ENCODE peak calls at places on chromosome 1, in ten cellular contexts. M, F, X, J, I, N, R, L, Y and Q are unnamed samples.
A peak's percentile ranks its signal among the peaks of the same experiment; 100 is the strongest.

GRCh38 chr1:21308847-21309652 is 18.8 kb upstream of the ECE1 start:
- DNase-seq in M (no peak), F (no peak), X (no peak), J (no peak), I (peak; percentile 89), N (peak; percentile 59), R (no peak), L (no peak), Y (peak; percentile 74), Q (no peak)

GRCh38 chr1:180504186-180504585 is 1.8 kb upstream of the ACBD6 start:
- DNase-seq in M (no peak), F (no peak), X (peak; percentile 76), J (no peak), I (no peak), N (no peak), R (no peak), L (no peak), Y (no peak), Q (no peak)

GRCh38 chr1:59122527-59122926 is 174.4 kb upstream of the FGGY start:
- DNase-seq in M (no peak), F (no peak), X (no peak), J (no peak), I (no peak), N (no peak), R (no peak), L (no peak), Y (no peak), Q (no peak)

GRCh38 chr1:221727146-221728036 is 14.5 kb downstream of the DUSP10 start:
- DNase-seq in M (no peak), F (no peak), X (no peak), J (no peak), I (no peak), N (no peak), R (no peak), L (no peak), Y (no peak), Q (no peak)

GRCh38 chr1:203682401-203683383 is 56.1 kb downstream of the ATP2B4 start:
- DNase-seq in M (no peak), F (no peak), X (peak; percentile 34), J (no peak), I (peak; percentile 43), N (peak; percentile 25), R (no peak), L (no peak), Y (no peak), Q (no peak)

GRCh38 chr1:85264150-85264549 is 4.7 kb upstream of the C1orf52 start:
- DNase-seq in M (no peak), F (no peak), X (peak; percentile 50), J (no peak), I (no peak), N (no peak), R (no peak), L (no peak), Y (no peak), Q (no peak)

GRCh38 chr1:37946703-37947360 is at the start of gene INPP5B:
- DNase-seq in M (peak; percentile 95), F (peak; percentile 92), X (peak; percentile 87), J (peak; percentile 94), I (peak; percentile 88), N (peak; percentile 92), R (peak; percentile 65), L (peak; percentile 89), Y (peak; percentile 87), Q (peak; percentile 45)

GRCh38 chr1:192151176-192151575 is 7.1 kb upstream of the RGS18 start:
- DNase-seq in M (no peak), F (no peak), X (no peak), J (no peak), I (no peak), N (no peak), R (no peak), L (no peak), Y (no peak), Q (no peak)

GRCh38 chr1:94884101-94884875 is 42.6 kb downstream of the CNN3 start:
- DNase-seq in M (peak; percentile 82), F (no peak), X (peak; percentile 76), J (peak; percentile 65), I (peak; percentile 49), N (no peak), R (no peak), L (no peak), Y (peak; percentile 65), Q (no peak)

GRCh38 chr1:208461680-208462079 is 217.5 kb upstream of the PLXNA2 start:
- DNase-seq in M (no peak), F (no peak), X (no peak), J (no peak), I (no peak), N (no peak), R (no peak), L (no peak), Y (no peak), Q (no peak)

GRCh38 chr1:220294754-220295419 is 22.6 kb upstream of the RAB3GAP2 start:
- DNase-seq in M (no peak), F (no peak), X (no peak), J (peak; percentile 2), I (no peak), N (no peak), R (no peak), L (no peak), Y (no peak), Q (no peak)

GRCh38 chr1:162235261-162235780 is 141.3 kb downstream of the SPATA46 start:
- DNase-seq in M (peak; percentile 88), F (no peak), X (peak; percentile 2), J (peak; percentile 42), I (no peak), N (no peak), R (no peak), L (no peak), Y (no peak), Q (no peak)

GRCh38 chr1:119133987-119134386 is 6.5 kb downstream of the WARS2 start:
- DNase-seq in M (no peak), F (no peak), X (peak; percentile 63), J (peak; percentile 41), I (no peak), N (no peak), R (peak; percentile 8), L (no peak), Y (no peak), Q (no peak)

GRCh38 chr1:16153110-16153998 is 2.5 kb downstream of the EPHA2 start:
- DNase-seq in M (no peak), F (no peak), X (no peak), J (no peak), I (no peak), N (no peak), R (no peak), L (no peak), Y (no peak), Q (no peak)

GRCh38 chr1:109910123-109910962 is at the start of gene CSF1:
- DNase-seq in M (peak; percentile 95), F (peak; percentile 87), X (peak; percentile 86), J (peak; percentile 96), I (peak; percentile 90), N (peak; percentile 74), R (peak; percentile 77), L (peak; percentile 81), Y (peak; percentile 87), Q (peak; percentile 20)
- H3K27ac ChIP-seq in M (peak within 1 kb of the TSS; percentile 76), F (peak within 1 kb of the TSS; percentile 80), X (peak within 1 kb of the TSS; percentile 85), J (peak within 1 kb of the TSS; percentile 51), I (peak within 1 kb of the TSS; percentile 90), N (peak within 1 kb of the TSS; percentile 77), R (peak within 1 kb of the TSS; percentile 1), L (peak within 1 kb of the TSS; percentile 87), Y (peak within 1 kb of the TSS; percentile 68), Q (peak within 1 kb of the TSS; percentile 89)

GRCh38 chr1:32362474-32363313 is at the start of the genes FAM229A and TSSK3:
- DNase-seq in M (no peak), F (no peak), X (no peak), J (peak; percentile 40), I (no peak), N (no peak), R (no peak), L (no peak), Y (no peak), Q (no peak)

GRCh38 chr1:32364836-32365235 is 2.5 kb downstream of the TSSK3 start:
- DNase-seq in M (no peak), F (no peak), X (no peak), J (no peak), I (no peak), N (no peak), R (no peak), L (no peak), Y (no peak), Q (no peak)

GRCh38 chr1:32361308-32361673 is 994 bp downstream of the FAM229A start:
- DNase-seq in M (peak; percentile 81), F (no peak), X (no peak), J (no peak), I (no peak), N (no peak), R (no peak), L (no peak), Y (peak; percentile 70), Q (no peak)

GRCh38 chr1:32363713-32364112 is 1.4 kb downstream of the TSSK3 start:
- DNase-seq in M (peak; percentile 53), F (no peak), X (no peak), J (no peak), I (no peak), N (no peak), R (no peak), L (no peak), Y (no peak), Q (no peak)

DNA sequence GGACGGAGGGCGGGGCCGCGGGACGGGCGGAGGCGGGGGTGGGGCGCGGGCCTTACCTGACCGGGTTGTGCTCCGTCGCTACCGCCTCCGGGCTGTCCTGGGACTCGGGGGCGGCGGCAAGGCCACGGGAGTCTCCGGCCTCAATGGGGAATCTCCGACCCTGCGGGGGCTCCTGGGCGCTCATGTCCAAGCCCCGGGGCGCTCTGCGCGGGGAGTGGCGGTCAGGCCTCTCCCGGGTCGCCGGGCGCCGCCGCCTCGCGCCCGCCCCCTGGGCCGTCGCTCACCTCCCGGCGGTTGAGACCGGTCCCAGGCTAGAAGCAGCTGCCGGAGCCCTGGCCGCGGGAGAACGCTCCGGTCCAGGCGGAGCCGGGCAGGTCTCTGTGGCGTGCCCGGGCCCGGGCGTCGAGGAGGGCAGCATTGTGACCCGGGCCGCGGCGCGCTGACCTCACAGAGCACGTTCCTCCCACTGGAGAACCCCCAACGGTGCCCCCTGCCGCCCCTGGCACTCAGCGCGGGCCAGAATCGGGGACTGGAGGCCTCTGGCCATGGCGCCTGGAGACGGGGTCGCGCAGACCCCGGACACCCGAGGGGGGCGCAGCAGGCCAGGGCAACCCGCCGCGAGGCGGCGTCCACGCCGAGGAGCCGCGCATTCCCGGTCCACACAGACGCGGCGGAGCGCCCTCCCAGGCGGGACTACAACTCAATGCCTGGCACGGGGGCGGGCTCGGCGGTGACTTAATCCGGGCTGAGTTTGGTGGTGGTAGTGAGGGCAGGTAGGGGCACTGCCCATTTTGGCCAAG is 411 bp downstream of the FAM229A start:
- DNase-seq in M (peak; percentile 88), F (peak; percentile 79), X (no peak), J (peak; percentile 61), I (peak; percentile 64), N (peak; percentile 45), R (no peak), L (peak; percentile 51), Y (peak; percentile 81), Q (no peak)
- H3K4me3 ChIP-seq in M (no peak overlapping the region), F (peak overlapping the region; percentile 57), X (no peak overlapping the region), J (peak overlapping the region; percentile 25), I (peak overlapping the region; percentile 23), N (peak overlapping the region; percentile 47), R (peak overlapping the region; percentile 39), L (peak overlapping the region; percentile 10), Y (peak overlapping the region; percentile 24), Q (peak overlapping the region; percentile 53)

GRCh38 chr1:166975361-166976129 is at the start of gene ILDR2:
- DNase-seq in M (peak; percentile 81), F (peak; percentile 72), X (peak; percentile 5), J (peak; percentile 34), I (peak; percentile 33), N (peak; percentile 50), R (no peak), L (peak; percentile 48), Y (peak; percentile 20), Q (no peak)
- H3K27ac ChIP-seq in M (peak within 1 kb of the TSS; percentile 49), F (peak within 1 kb of the TSS; percentile 69), X (no peak within 1 kb of the TSS), J (no peak within 1 kb of the TSS), I (no peak within 1 kb of the TSS), N (peak within 1 kb of the TSS; percentile 59), R (no peak within 1 kb of the TSS), L (peak within 1 kb of the TSS; percentile 65), Y (no peak within 1 kb of the TSS), Q (no peak within 1 kb of the TSS)

GRCh38 chr1:43008106-43008424 is 49.4 kb upstream of the SLC2A1 start:
- DNase-seq in M (peak; percentile 72), F (no peak), X (no peak), J (no peak), I (no peak), N (no peak), R (no peak), L (no peak), Y (no peak), Q (no peak)
- H3K4me3 ChIP-seq in M (no peak overlapping the region), F (no peak overlapping the region), X (no peak overlapping the region), J (no peak overlapping the region), I (no peak overlapping the region), N (no peak overlapping the region), R (no peak overlapping the region), L (no peak overlapping the region), Y (no peak overlapping the region), Q (peak overlapping the region; percentile 26)